ENCODE peak calls at places on chromosomes 11 and 22, in four cellular contexts. Q is CD4-positive, CD25-positive, alpha-beta regulatory T cell; O is Caco-2; U is heart right ventricle. F is an unnamed sample. For H3K9me3, the result is how much of the 10 kb centered on the place peaks cover.

GRCh38 chr11:94218372-94218771 is 86.0 kb upstream of the IZUMO1R start:
- DNase-seq in Q (no peak), O (no peak), U (no peak), F (no peak)

GRCh38 chr11:120511116-120511803 is at the start of gene GRIK4:
- DNase-seq in Q (peak), O (peak), U (peak), F (peak)

GRCh38 chr11:100647861-100648260 is 39.2 kb upstream of the ARHGAP42 start:
- DNase-seq in Q (no peak), O (no peak), U (no peak), F (no peak)

GRCh38 chr11:56509439-56509838 is 18.3 kb upstream of the OR5M8 start:
- DNase-seq in Q (no peak), O (no peak), U (no peak), F (no peak)

GRCh38 chr11:124916370-124916710 is 2.7 kb upstream of the HEPN1 start:
- DNase-seq in Q (no peak), O (no peak), U (no peak), F (no peak)

GRCh38 chr11:820655-821512 is 2.2 kb downstream of the PNPLA2 start:
- DNase-seq in Q (no peak), O (no peak), U (peak), F (no peak)

GRCh38 chr11:102240502-102240901 is 76.8 kb upstream of the BIRC3 start:
- DNase-seq in Q (no peak), O (no peak), U (no peak), F (no peak)

GRCh38 chr11:73542175-73542574 is 55.7 kb downstream of the FAM168A start:
- DNase-seq in Q (no peak), O (no peak), U (no peak), F (no peak)

GRCh38 chr11:62687508-62688396 is 1.6 kb downstream of the LRRN4CL start:
- DNase-seq in Q (no peak), O (no peak), U (no peak), F (no peak)

GRCh38 chr11:33195391-33196190 is 34.3 kb upstream of the CSTF3 start:
- DNase-seq in Q (no peak), O (no peak), U (no peak), F (no peak)

GRCh38 chr11:4095509-4096230 is 1.1 kb downstream of the RRM1 start:
- DNase-seq in Q (no peak), O (peak), U (no peak), F (no peak)

GRCh38 chr11:67648140-67648795 is 2.3 kb downstream of the ACY3 start:
- DNase-seq in Q (no peak), O (peak), U (no peak), F (no peak)

GRCh38 chr22:23404689-23405365 is 175.3 kb downstream of the IGLL1 start:
- DNase-seq in Q (no peak), O (peak), U (no peak), F (no peak)

GRCh38 chr11:117385471-117385870 is 57.8 kb downstream of the CEP164 start:
- DNase-seq in Q (no peak), O (no peak), U (no peak), F (no peak)

GRCh38 chr11:19813158-19813879 is 100.7 kb downstream of the NAV2 start:
- DNase-seq in Q (no peak), O (no peak), U (peak), F (no peak)

GRCh38 chr11:19812710-19813109 is 100.1 kb downstream of the NAV2 start:
- DNase-seq in Q (no peak), O (no peak), U (no peak), F (no peak)

GRCh38 chr11:19812096-19812495 is 99.5 kb downstream of the NAV2 start:
- DNase-seq in Q (no peak), O (no peak), U (no peak), F (no peak)

GRCh38 chr11:19816040-19816439 is 103.4 kb downstream of the NAV2 start:
- DNase-seq in Q (no peak), O (no peak), U (no peak), F (no peak)

GRCh38 chr11:19814421-19814820 is 101.8 kb downstream of the NAV2 start:
- DNase-seq in Q (no peak), O (no peak), U (no peak), F (no peak)
- H3K9me3 ChIP-seq in Q (under half), O (under half), U (under half), F (under half)

DNA sequence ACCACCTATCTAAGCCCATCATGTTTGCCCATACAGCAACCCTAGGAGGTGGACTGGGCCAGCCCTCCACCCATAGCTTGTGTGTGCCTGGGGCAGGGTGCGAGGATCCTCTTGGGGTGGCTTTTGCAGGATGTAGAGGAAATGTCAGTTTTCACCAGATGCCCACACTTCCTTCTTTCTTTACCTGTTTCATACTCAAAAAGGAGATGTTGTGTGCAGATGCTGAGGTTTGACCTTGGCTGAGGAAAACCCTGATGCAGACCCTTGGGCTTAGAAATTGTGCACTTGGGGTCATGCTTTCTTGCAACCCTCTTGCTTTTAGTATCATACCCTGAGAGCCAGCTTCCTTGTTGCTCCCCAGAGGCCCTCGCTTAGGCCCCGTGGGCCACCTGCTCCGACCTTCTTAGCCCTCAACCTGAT is 2.2 kb downstream of the HTR3A start:
- DNase-seq in Q (no peak), O (no peak), U (no peak), F (no peak)
- H3K9me3 ChIP-seq in Q (under half), O (under half), U (under half), F (under half)

DNA sequence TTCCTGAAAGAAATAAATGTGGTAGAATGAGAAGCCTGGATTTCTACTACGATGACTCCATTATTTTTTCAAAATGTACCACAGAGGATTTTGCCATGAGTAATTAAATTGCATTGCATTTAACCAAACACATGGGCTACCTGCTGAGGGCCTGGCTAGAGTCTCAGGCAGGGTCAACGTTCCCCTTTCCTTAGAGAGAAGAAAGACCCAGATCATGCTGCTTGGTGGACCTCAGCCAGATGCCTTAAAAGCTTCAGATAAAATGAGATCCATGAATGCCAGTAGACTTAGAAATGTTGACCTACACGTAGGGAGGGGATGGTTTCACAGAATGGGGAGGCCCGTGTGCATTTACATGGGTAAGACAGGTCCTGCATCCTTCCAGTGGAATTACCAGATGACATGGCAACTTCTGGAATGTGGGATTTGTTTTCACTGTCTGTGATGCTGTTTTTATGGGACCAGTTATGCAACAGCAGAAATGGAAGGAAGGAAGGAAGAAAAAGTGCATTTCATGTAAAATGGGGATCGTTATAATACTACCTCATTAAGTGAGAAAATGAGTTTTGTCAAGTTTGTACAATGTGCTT is 1069.4 kb downstream of the NTM start:
- DNase-seq in Q (no peak), O (no peak), U (no peak), F (no peak)
- H3K9me3 ChIP-seq in Q (under half), O (under half), U (under half), F (under half)

GRCh38 chr22:48513446-48513845 is 1314.2 kb downstream of the BRD1 start:
- DNase-seq in Q (no peak), O (no peak), U (no peak), F (no peak)

GRCh38 chr22:48513929-48514328 is 1313.7 kb downstream of the BRD1 start:
- DNase-seq in Q (no peak), O (no peak), U (no peak), F (no peak)

GRCh38 chr22:48511211-48511610 is 1316.5 kb downstream of the BRD1 start:
- DNase-seq in Q (no peak), O (no peak), U (no peak), F (no peak)

GRCh38 chr22:48510599-48510998 is 1317.1 kb downstream of the BRD1 start:
- DNase-seq in Q (no peak), O (no peak), U (no peak), F (no peak)

DNA sequence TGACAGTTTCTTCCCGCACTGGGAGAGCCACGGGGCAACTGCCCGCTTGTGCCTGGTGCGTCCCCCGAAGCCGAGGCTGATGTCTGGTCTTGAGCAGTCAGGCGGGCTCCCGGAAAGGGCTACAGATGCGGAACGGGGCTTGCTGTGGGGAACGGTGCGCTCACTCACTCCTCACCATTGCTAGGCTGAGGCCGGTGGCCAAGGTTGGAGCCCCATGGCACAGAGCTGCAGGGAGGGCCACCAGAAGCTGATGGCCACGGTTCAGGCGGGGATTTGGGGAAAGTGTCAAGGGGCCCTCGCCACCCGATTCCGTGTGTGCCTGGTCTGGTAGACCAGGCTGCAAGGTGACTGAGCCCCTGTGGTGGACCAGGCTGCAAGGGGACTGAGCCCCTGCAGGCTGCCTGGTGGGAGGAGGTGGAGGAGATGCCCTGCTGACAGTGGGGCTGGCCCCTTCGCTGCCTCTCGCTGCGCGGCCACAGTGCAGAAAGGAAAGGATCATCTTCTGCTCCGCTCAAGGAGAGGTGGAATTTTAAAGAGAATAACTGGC is 1315.8 kb downstream of the BRD1 start:
- DNase-seq in Q (no peak), O (no peak), U (no peak), F (no peak)
- H3K9me3 ChIP-seq in Q (under half), O (under half), U (under half), F (under half)

GRCh38 chr22:47381240-47381639 is 618.8 kb downstream of the TBC1D22A start:
- DNase-seq in Q (no peak), O (no peak), U (no peak), F (no peak)

GRCh38 chr22:47388331-47388730 is 625.9 kb downstream of the TBC1D22A start:
- DNase-seq in Q (no peak), O (no peak), U (no peak), F (no peak)

GRCh38 chr22:47386812-47387510 is 624.5 kb downstream of the TBC1D22A start:
- DNase-seq in Q (no peak), O (no peak), U (no peak), F (no peak)

GRCh38 chr22:47382164-47382890 is 619.9 kb downstream of the TBC1D22A start:
- DNase-seq in Q (no peak), O (no peak), U (no peak), F (no peak)

DNA sequence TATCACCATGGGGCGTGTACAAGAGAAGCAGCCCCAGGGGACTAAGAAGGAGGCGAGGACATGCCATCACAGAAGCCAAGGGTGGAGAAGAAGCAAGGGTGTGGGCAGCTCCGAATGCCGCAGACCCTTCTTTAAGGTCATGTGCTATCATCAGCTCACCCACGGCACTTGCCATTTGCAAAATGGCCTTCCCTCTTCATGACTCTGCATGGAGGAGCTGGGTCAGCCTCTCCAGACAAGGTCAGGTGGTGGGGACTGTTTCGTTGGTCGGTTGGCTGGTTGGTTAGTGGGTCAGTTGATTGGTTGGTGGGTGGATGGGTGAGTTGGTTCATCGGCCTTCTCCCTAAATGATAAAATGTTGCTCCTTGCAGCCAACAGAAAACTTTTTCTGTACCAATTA is 622.5 kb downstream of the TBC1D22A start:
- DNase-seq in Q (no peak), O (no peak), U (no peak), F (no peak)
- H3K9me3 ChIP-seq in Q (under half), O (under half), U (under half), F (under half)

F was measured in T-helper 17 cell.